ENCODE peak calls at places on chromosomes 4 and X, in nine cellular contexts. Q is heart left ventricle; E is PC-3; A is mammary epithelial cell; P is mucosa of descending colon; L is pancreas; K is neuronal stem cell; N is CD8-positive, alpha-beta T cell; O is IMR-90. U is an unnamed sample.

GRCh38 chrX:29852767-29853166 is 362.6 kb upstream of the MAGEB2 start:
- DNase-seq in Q (no peak), E (no peak), A (no peak), P (no peak), L (no peak), K (no peak), N (no peak), O (peak; percentile 28), U (no peak)

GRCh38 chrX:9670136-9670905 is 95.3 kb downstream of the GPR143 start:
- DNase-seq in Q (no peak), E (no peak), A (no peak), P (no peak), L (no peak), K (no peak), N (no peak), O (peak; percentile 66), U (no peak)

GRCh38 chr4:168453146-168453545 is 27.1 kb downstream of the DDX60L start:
- DNase-seq in Q (no peak), E (no peak), A (no peak), P (no peak), L (no peak), K (no peak), N (no peak), O (no peak), U (no peak)

GRCh38 chr4:8664031-8664805 is 71.7 kb downstream of the CPZ start:
- DNase-seq in Q (no peak), E (no peak), A (no peak), P (no peak), L (no peak), K (no peak), N (no peak), O (no peak), U (no peak)

GRCh38 chrX:38379088-38379487 is 26.7 kb downstream of the OTC start:
- DNase-seq in Q (no peak), E (no peak), A (no peak), P (no peak), L (no peak), K (no peak), N (no peak), O (no peak), U (no peak)

GRCh38 chr4:111992604-111993151 is 152.6 kb upstream of the FAM241A start:
- DNase-seq in Q (no peak), E (no peak), A (no peak), P (no peak), L (no peak), K (no peak), N (no peak), O (no peak), U (no peak)

GRCh38 chrX:154403192-154403591 is 5.0 kb downstream of the RPL10 start:
- DNase-seq in Q (no peak), E (no peak), A (no peak), P (no peak), L (no peak), K (no peak), N (no peak), O (no peak), U (no peak)

GRCh38 chrX:101999644-102000539 is 68.1 kb upstream of the ZMAT1 start:
- DNase-seq in Q (no peak), E (no peak), A (no peak), P (no peak), L (no peak), K (no peak), N (no peak), O (no peak), U (no peak)

GRCh38 chr4:20431422-20432014 is 179.8 kb downstream of the SLIT2 start:
- DNase-seq in Q (no peak), E (no peak), A (no peak), P (no peak), L (no peak), K (no peak), N (no peak), O (no peak), U (no peak)

GRCh38 chrX:2540426-2540942 is 39.7 kb upstream of the DHRSX start:
- DNase-seq in Q (no peak), E (no peak), A (no peak), P (no peak), L (no peak), K (no peak), N (no peak), O (no peak), U (no peak)

GRCh38 chr4:71545168-71545567 is 206.3 kb downstream of the SLC4A4 start:
- DNase-seq in Q (no peak), E (peak; percentile 44), A (no peak), P (no peak), L (no peak), K (no peak), N (no peak), O (peak; percentile 59), U (no peak)

GRCh38 chr4:69649629-69650028 is 3.4 kb downstream of the UGT2A1 start:
- DNase-seq in Q (no peak), E (no peak), A (peak; percentile 6), P (no peak), L (no peak), K (no peak), N (no peak), O (no peak), U (no peak)

GRCh38 chr4:159179310-159179958 is 76.6 kb downstream of the RAPGEF2 start:
- DNase-seq in Q (no peak), E (no peak), A (no peak), P (no peak), L (no peak), K (no peak), N (no peak), O (no peak), U (no peak)
- H3K4me3 ChIP-seq in Q (no peak overlapping the region), E (no peak overlapping the region), A (no peak overlapping the region), P (no peak overlapping the region), L (no peak overlapping the region), K (no peak overlapping the region), N (no peak overlapping the region), O (peak overlapping the region; percentile 8), U (no peak overlapping the region)

GRCh38 chr4:1603413-1604135 is 80.5 kb downstream of the FAM53A start:
- DNase-seq in Q (peak; percentile 13), E (no peak), A (no peak), P (no peak), L (no peak), K (no peak), N (no peak), O (no peak), U (no peak)

GRCh38 chr4:1604181-1604705 is 79.9 kb downstream of the FAM53A start:
- DNase-seq in Q (peak; percentile 13), E (peak; percentile 31), A (no peak), P (no peak), L (no peak), K (no peak), N (no peak), O (no peak), U (no peak)

GRCh38 chr4:1602621-1603412 is 81.3 kb downstream of the FAM53A start:
- DNase-seq in Q (peak; percentile 18), E (no peak), A (no peak), P (no peak), L (no peak), K (no peak), N (no peak), O (no peak), U (no peak)

GRCh38 chr4:1601852-1602525 is 82.1 kb downstream of the FAM53A start:
- DNase-seq in Q (peak; percentile 12), E (no peak), A (no peak), P (no peak), L (no peak), K (no peak), N (no peak), O (no peak), U (no peak)

DNA sequence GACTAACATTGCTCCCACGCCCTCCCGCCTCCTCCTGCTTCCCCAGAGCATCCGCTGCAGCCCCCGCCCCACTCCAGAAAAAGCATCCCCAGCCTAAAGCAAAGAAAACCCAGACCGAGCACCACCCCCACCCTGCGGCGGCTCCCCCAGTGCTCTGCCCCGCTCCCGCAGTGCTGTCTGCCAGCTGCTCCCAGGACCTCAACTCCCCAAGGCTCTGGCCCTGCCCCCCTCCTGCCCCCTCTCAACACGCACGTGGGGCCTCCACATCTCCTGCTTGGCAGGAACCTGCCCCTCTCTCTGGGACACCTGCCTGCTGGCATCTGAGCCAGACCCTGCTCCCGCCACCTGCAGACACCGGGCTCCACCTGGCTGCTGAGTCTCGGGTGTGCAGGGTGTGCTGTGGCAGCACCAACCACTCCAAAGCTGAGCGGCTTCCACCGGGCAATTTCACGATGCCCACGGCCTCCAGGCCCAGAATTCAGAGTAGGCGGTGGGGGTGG is 79.4 kb downstream of the FAM53A start:
- DNase-seq in Q (peak; percentile 15), E (peak; percentile 53), A (no peak), P (no peak), L (no peak), K (no peak), N (no peak), O (no peak), U (no peak)
- H3K4me1 ChIP-seq in Q (no peaks in the 10 kb centered on the region), E (peaks cover 19% of the 10 kb centered on the region), A (peaks cover 21% of the 10 kb centered on the region), P (no peaks in the 10 kb centered on the region), L (no peaks in the 10 kb centered on the region), K (peaks cover 7% of the 10 kb centered on the region), N (peaks cover 29% of the 10 kb centered on the region), O (no peaks in the 10 kb centered on the region), U (peaks cover 30% of the 10 kb centered on the region)

GRCh38 chr4:142347241-142347640 is 498.9 kb downstream of the INPP4B start:
- DNase-seq in Q (no peak), E (peak; percentile 77), A (peak; percentile 70), P (no peak), L (no peak), K (no peak), N (no peak), O (peak; percentile 62), U (no peak)
- H3K4me3 ChIP-seq in Q (no peak overlapping the region), E (no peak overlapping the region), A (no peak overlapping the region), P (no peak overlapping the region), L (no peak overlapping the region), K (no peak overlapping the region), N (no peak overlapping the region), O (no peak overlapping the region), U (peak overlapping the region; percentile 49)

GRCh38 chr4:156556326-156556725 is 415.3 kb downstream of the PDGFC start:
- DNase-seq in Q (no peak), E (no peak), A (no peak), P (no peak), L (no peak), K (no peak), N (no peak), O (peak; percentile 31), U (no peak)

GRCh38 chr4:156557962-156558361 is 413.6 kb downstream of the PDGFC start:
- DNase-seq in Q (no peak), E (no peak), A (no peak), P (no peak), L (no peak), K (no peak), N (no peak), O (no peak), U (no peak)

GRCh38 chr4:156560701-156561100 is 410.9 kb downstream of the PDGFC start:
- DNase-seq in Q (no peak), E (no peak), A (peak; percentile 41), P (no peak), L (no peak), K (no peak), N (no peak), O (peak; percentile 52), U (no peak)

GRCh38 chr4:156558365-156559025 is 413.1 kb downstream of the PDGFC start:
- DNase-seq in Q (no peak), E (no peak), A (no peak), P (no peak), L (no peak), K (no peak), N (no peak), O (peak; percentile 35), U (no peak)

DNA sequence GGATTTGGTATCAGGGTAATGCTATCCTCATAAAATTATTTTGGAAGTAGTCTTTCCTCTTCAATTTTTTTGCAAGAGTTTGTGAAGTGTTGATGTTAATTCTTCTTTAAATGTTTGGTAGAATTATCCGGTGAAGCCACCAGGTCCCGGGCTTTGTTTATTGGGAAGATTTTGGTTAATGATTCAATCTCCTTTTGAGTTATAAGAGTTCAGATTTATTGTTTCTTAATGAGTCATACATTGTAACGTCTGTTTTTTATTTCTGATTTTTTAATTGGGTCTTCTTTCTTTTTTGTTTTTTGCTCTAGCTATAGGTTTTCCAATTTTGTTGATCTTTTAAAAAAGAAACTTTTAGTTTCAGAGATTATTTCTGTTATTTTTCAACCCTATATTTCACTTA is 412.3 kb downstream of the PDGFC start:
- DNase-seq in Q (no peak), E (peak; percentile 38), A (no peak), P (no peak), L (no peak), K (no peak), N (no peak), O (peak; percentile 22), U (no peak)
- H3K4me1 ChIP-seq in Q (no peaks in the 10 kb centered on the region), E (peaks cover 15% of the 10 kb centered on the region), A (no peaks in the 10 kb centered on the region), P (no peaks in the 10 kb centered on the region), L (no peaks in the 10 kb centered on the region), K (peaks cover 7% of the 10 kb centered on the region), N (no peaks in the 10 kb centered on the region), O (peaks cover 8% of the 10 kb centered on the region), U (no peaks in the 10 kb centered on the region)